ENCODE peak calls at places on chromosomes 3 and 15, in ten cellular contexts. J is neural progenitor cell, B is fibroblast of lung, T is astrocyte, A is DND-41, S is GM12878, D is K562, G is H9, Q is GM23338, Y is MM.1S. M is an unnamed sample.

GRCh38 chr3:183253961-183254815 is 1.1 kb downstream of the B3GNT5 start:
- DNase-seq in B (no peak), G (no peak), A (no peak), Y (no peak), J (peak; percentile 79), T (peak; percentile 19), Q (peak; percentile 74), D (peak; percentile 46), S (no peak), M (peak; percentile 79)

GRCh38 chr15:83320404-83320803 is 35.9 kb upstream of the BNC1 start:
- DNase-seq in S (no peak), G (no peak), D (no peak), J (no peak), Q (no peak), B (peak; percentile 67), Y (no peak), A (no peak), T (peak; percentile 75), M (peak; percentile 76)

GRCh38 chr3:71450985-71451560 is 132.5 kb downstream of the FOXP1 start:
- DNase-seq in T (no peak), G (no peak), Q (no peak), B (no peak), Y (no peak), D (no peak), J (peak; percentile 32), A (no peak), S (no peak), M (no peak)

GRCh38 chr3:28140664-28141063 is 100.8 kb upstream of the CMC1 start:
- DNase-seq in Y (no peak), D (no peak), S (no peak), B (no peak), Q (no peak), T (no peak), A (no peak), G (no peak), J (no peak), M (no peak)

GRCh38 chr15:60003243-60004018 is 680 bp upstream of the FOXB1 start:
- DNase-seq in D (no peak), J (no peak), Y (no peak), B (no peak), A (peak; percentile 60), S (no peak), T (no peak), G (no peak), Q (no peak), M (peak; percentile 70)

GRCh38 chr15:67183443-67184169 is 70.9 kb downstream of the AAGAB start:
- DNase-seq in D (no peak), Y (no peak), T (peak; percentile 55), A (no peak), B (peak; percentile 59), J (no peak), S (no peak), Q (no peak), G (peak; percentile 9), M (no peak)

GRCh38 chr15:23002920-23003319 is 22.8 kb upstream of the CYFIP1 start:
- DNase-seq in G (no peak), D (no peak), Q (no peak), J (no peak), T (no peak), A (no peak), S (no peak), B (no peak), Y (no peak), M (no peak)

GRCh38 chr3:146163584-146163983 is 2.6 kb upstream of the PLOD2 start:
- DNase-seq in T (peak; percentile 97), B (peak; percentile 94), Y (no peak), J (no peak), Q (no peak), D (no peak), A (no peak), S (no peak), G (no peak), M (peak; percentile 93)

GRCh38 chr3:151838574-151839312 is 24.8 kb downstream of the AADAC start:
- DNase-seq in A (peak; percentile 32), D (peak; percentile 85), Q (peak; percentile 91), S (peak; percentile 2), J (peak; percentile 86), G (peak; percentile 38), T (peak; percentile 67), B (peak; percentile 90), Y (peak; percentile 72), M (peak; percentile 41)

GRCh38 chr3:23991236-23992050 is 46.4 kb downstream of the NR1D2 start:
- DNase-seq in D (no peak), B (peak; percentile 46), T (peak; percentile 28), J (peak; percentile 31), Q (no peak), Y (no peak), S (no peak), G (no peak), A (peak; percentile 10), M (no peak)

GRCh38 chr3:155741081-155741480 is 3.8 kb downstream of the PLCH1 start:
- DNase-seq in G (no peak), S (no peak), Q (no peak), A (no peak), B (no peak), T (no peak), J (peak; percentile 75), D (no peak), Y (no peak), M (no peak)

GRCh38 chr3:49378249-49378899 is 20.2 kb upstream of the GPX1 start:
- DNase-seq in B (peak; percentile 61), G (no peak), Q (no peak), T (peak; percentile 91), A (no peak), J (no peak), Y (no peak), S (no peak), D (no peak), M (no peak)

GRCh38 chr3:107920538-107920937 is 170.3 kb downstream of the CD47 start:
- DNase-seq in G (no peak), T (no peak), S (no peak), B (no peak), Q (no peak), A (no peak), Y (no peak), J (no peak), D (no peak), M (no peak)

GRCh38 chr15:100726070-100726420 is 123.7 kb downstream of the ASB7 start:
- DNase-seq in B (no peak), D (no peak), J (no peak), S (no peak), Q (no peak), Y (no peak), A (no peak), G (peak; percentile 5), T (no peak), M (no peak)

GRCh38 chr3:172607305-172608121 is 84.3 kb upstream of the TNFSF10 start:
- DNase-seq in Y (no peak), G (peak; percentile 41), J (peak; percentile 52), T (peak; percentile 92), S (no peak), B (peak; percentile 78), D (no peak), Q (peak; percentile 50), A (no peak), M (peak; percentile 59)

DNA sequence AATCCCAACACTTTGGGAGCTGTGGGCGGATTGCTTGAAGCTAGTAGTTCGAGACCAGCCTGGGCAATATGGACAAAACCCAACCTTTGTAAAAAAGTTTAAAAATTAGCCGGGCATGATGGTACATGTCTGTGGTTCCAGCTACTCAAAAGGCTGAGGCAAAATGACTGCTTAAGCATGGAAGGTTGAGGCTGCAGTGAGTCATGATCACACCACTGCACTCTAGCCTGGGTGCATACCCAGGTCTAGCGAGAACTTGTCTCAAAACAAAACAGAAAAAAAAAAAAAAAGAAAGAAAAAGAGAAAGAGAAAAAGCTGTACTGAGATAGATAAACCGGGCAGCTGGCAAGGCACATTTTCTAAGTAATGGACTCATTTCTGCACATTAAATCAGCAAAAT is 10.6 kb downstream of the ARPP19 start:
- DNase-seq in Q (no peak), T (peak; percentile 80), S (peak; percentile 84), B (peak; percentile 65), Y (no peak), A (no peak), J (no peak), G (no peak), D (peak; percentile 54), M (no peak)
- H4K20me1 ChIP-seq in Q (peaks cover 54% of the 10 kb centered on the region), T (peaks cover 49% of the 10 kb centered on the region), S (no peaks in the 10 kb centered on the region), B (peaks cover 3% of the 10 kb centered on the region), Y (peaks cover 49% of the 10 kb centered on the region), A (peaks cover 73% of the 10 kb centered on the region), J (peaks cover 98% of the 10 kb centered on the region), G (no peaks in the 10 kb centered on the region), D (peaks cover 13% of the 10 kb centered on the region), M (peaks cover 8% of the 10 kb centered on the region)

GRCh38 chr3:177110308-177111254 is 86.7 kb downstream of the TBL1XR1 start:
- DNase-seq in A (no peak), T (no peak), D (no peak), Y (peak; percentile 70), Q (no peak), J (no peak), S (no peak), G (no peak), B (no peak), M (no peak)
- H4K20me1 ChIP-seq in A (peaks cover 70% of the 10 kb centered on the region), T (peaks cover 84% of the 10 kb centered on the region), D (peaks cover 17% of the 10 kb centered on the region), Y (peaks cover 82% of the 10 kb centered on the region), Q (peaks cover 62% of the 10 kb centered on the region), J (peaks cover 98% of the 10 kb centered on the region), S (peaks cover 5% of the 10 kb centered on the region), G (no peaks in the 10 kb centered on the region), B (peaks cover 1% of the 10 kb centered on the region), M (peaks cover 54% of the 10 kb centered on the region)

GRCh38 chr15:78880242-78880533 is 7.5 kb downstream of the MORF4L1 start:
- DNase-seq in G (no peak), Y (no peak), S (no peak), Q (no peak), A (no peak), J (no peak), T (peak; percentile 68), D (no peak), B (peak; percentile 56), M (no peak)
- H4K20me1 ChIP-seq in G (no peaks in the 10 kb centered on the region), Y (peaks cover 88% of the 10 kb centered on the region), S (peaks cover 12% of the 10 kb centered on the region), Q (peaks cover 90% of the 10 kb centered on the region), A (peaks cover 98% of the 10 kb centered on the region), J (peaks cover 100% of the 10 kb centered on the region), T (peaks cover 100% of the 10 kb centered on the region), D (peaks cover 54% of the 10 kb centered on the region), B (peaks cover 12% of the 10 kb centered on the region), M (peaks cover 97% of the 10 kb centered on the region)

DNA sequence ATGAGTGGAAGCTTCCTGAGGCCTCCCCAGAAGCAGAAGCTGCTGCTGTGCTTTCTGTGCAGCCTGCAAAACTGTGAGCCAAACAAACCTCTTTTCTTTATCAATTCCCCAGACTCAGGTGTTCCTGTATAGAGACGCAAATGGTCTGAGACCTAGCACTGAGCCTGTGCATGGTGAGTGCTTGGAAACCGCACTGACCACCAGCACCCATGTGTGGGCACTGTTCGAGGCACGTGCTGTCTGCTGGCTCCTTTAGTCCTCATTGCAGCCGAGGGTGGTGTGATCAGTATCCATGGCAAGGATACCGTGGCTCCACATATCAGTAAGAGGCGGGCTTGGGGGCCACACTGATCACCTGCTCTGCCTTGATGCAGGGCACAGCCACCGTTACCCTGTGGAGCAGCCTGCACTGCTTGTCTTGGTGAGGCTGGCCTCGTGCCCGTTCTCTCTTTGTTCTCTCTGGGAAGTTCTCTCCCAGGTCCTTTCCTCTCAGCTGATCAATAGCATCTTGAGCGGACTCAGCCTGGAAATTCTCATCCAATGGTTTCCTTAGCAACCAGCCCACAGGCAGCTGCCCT is 101.0 kb downstream of the PLXNA1 start:
- DNase-seq in G (no peak), Y (no peak), Q (peak; percentile 14), S (no peak), D (no peak), A (no peak), J (no peak), T (no peak), B (no peak), M (peak; percentile 56)
- H4K20me1 ChIP-seq in G (no peaks in the 10 kb centered on the region), Y (no peaks in the 10 kb centered on the region), Q (no peaks in the 10 kb centered on the region), S (no peaks in the 10 kb centered on the region), D (no peaks in the 10 kb centered on the region), A (peaks cover 3% of the 10 kb centered on the region), J (no peaks in the 10 kb centered on the region), T (no peaks in the 10 kb centered on the region), B (no peaks in the 10 kb centered on the region), M (no peaks in the 10 kb centered on the region)